ENCODE peak calls at places on chromosome X, in five cellular contexts. X, L, G, W and O are unnamed samples.
A peak's percentile ranks its signal among the peaks of the same experiment; 100 is the strongest.

GRCh38 chrX:121902463-121902862 is 855.1 kb downstream of the GLUD2 start:
- DNase-seq in X (no peak), L (no peak), G (no peak), W (no peak), O (no peak)

GRCh38 chrX:123835661-123836371 is 24.0 kb upstream of the XIAP start:
- DNase-seq in X (no peak), L (peak; percentile 53), G (no peak), W (no peak), O (peak; percentile 45)

GRCh38 chrX:149037301-149037700 is 467.8 kb downstream of the IDS start:
- DNase-seq in X (no peak), L (no peak), G (no peak), W (no peak), O (no peak)

GRCh38 chrX:66634272-66634671 is 4.6 kb downstream of the EDA2R start:
- DNase-seq in X (no peak), L (no peak), G (no peak), W (no peak), O (no peak)

GRCh38 chrX:22585831-22586230 is 313.1 kb downstream of the CBLL2 start:
- DNase-seq in X (no peak), L (no peak), G (no peak), W (no peak), O (no peak)

GRCh38 chrX:39974228-39974627 is 123.5 kb downstream of the BCOR start:
- DNase-seq in X (no peak), L (no peak), G (no peak), W (no peak), O (no peak)

GRCh38 chrX:133258481-133258880 is 40.3 kb upstream of the TFDP3 start:
- DNase-seq in X (no peak), L (no peak), G (no peak), W (no peak), O (no peak)

GRCh38 chrX:103464774-103465117 is 54.5 kb downstream of the RAB40A start:
- DNase-seq in X (peak; percentile 26), L (peak; percentile 87), G (peak; percentile 26), W (peak; percentile 64), O (peak; percentile 13)

GRCh38 chrX:53280703-53281320 is 572 bp downstream of the IQSEC2 start:
- DNase-seq in X (no peak), L (no peak), G (no peak), W (no peak), O (peak; percentile 47)

GRCh38 chrX:154712781-154713391 is 38.0 kb downstream of the GAB3 start:
- DNase-seq in X (no peak), L (peak; percentile 27), G (no peak), W (no peak), O (peak; percentile 34)

GRCh38 chrX:94744786-94745185 is 1070.8 kb downstream of the FAM133A start:
- DNase-seq in X (no peak), L (no peak), G (no peak), W (no peak), O (no peak)

GRCh38 chrX:134875679-134876078 is 115.1 kb upstream of the SMIM10 start:
- DNase-seq in X (no peak), L (no peak), G (no peak), W (no peak), O (no peak)

GRCh38 chrX:108701633-108702032 is 34.7 kb downstream of the IRS4 start:
- DNase-seq in X (no peak), L (no peak), G (no peak), W (no peak), O (no peak)

GRCh38 chrX:150503898-150504219 is 64.6 kb upstream of the MTM1 start:
- DNase-seq in X (no peak), L (no peak), G (no peak), W (no peak), O (no peak)

GRCh38 chrX:22220941-22221340 is 51.8 kb upstream of the CBLL2 start:
- DNase-seq in X (no peak), L (no peak), G (no peak), W (no peak), O (peak; percentile 21)

GRCh38 chrX:12702509-12703091 is 88.6 kb upstream of the PRPS2 start:
- DNase-seq in X (no peak), L (peak; percentile 28), G (no peak), W (peak; percentile 47), O (no peak)

GRCh38 chrX:138073626-138074025 is 507.7 kb downstream of the ZIC3 start:
- DNase-seq in X (no peak), L (no peak), G (no peak), W (no peak), O (no peak)

GRCh38 chrX:109472939-109473713 is 8.8 kb downstream of the GUCY2F start:
- DNase-seq in X (no peak), L (peak; percentile 64), G (peak; percentile 0), W (no peak), O (peak; percentile 12)

GRCh38 chrX:150463566-150463965 is 100.4 kb downstream of the MAMLD1 start:
- DNase-seq in X (no peak), L (no peak), G (no peak), W (no peak), O (no peak)

GRCh38 chrX:149374751-149375150 is 130.4 kb downstream of the IDS start:
- DNase-seq in X (no peak), L (no peak), G (no peak), W (no peak), O (no peak)

GRCh38 chrX:2451456-2452316 is 49.1 kb downstream of the DHRSX start:
- DNase-seq in X (no peak), L (no peak), G (no peak), W (no peak), O (peak; percentile 33)